ENCODE peak calls at places on chromosome 16, in five cellular contexts. V is OCI-LY7, O is aorta, K is tibial nerve, R is BE2C. J is an unnamed sample.

GRCh38 chr16:85851034-85851780 is 47.8 kb upstream of the IRF8 start:
- DNase-seq in O (no peak), V (no peak), K (no peak), R (no peak), J (no peak)

GRCh38 chr16:64437706-64438329 is 684.0 kb downstream of the CDH11 start:
- DNase-seq in V (no peak), O (no peak), K (no peak), R (peak; percentile 75), J (no peak)

GRCh38 chr16:80948886-80949502 is 57.7 kb downstream of the CMC2 start:
- DNase-seq in V (peak; percentile 58), R (peak; percentile 64), O (peak; percentile 84), K (peak; percentile 30), J (peak; percentile 63)

GRCh38 chr16:54346046-54346445 is 59.5 kb upstream of the IRX3 start:
- DNase-seq in R (no peak), O (no peak), V (no peak), K (no peak), J (peak; percentile 57)

GRCh38 chr16:72875291-72876036 is 172.5 kb downstream of the ZFHX3 start:
- DNase-seq in O (no peak), K (no peak), R (peak; percentile 81), V (no peak), J (no peak)

GRCh38 chr16:75621170-75621477 is 2.0 kb downstream of the ADAT1 start:
- DNase-seq in K (no peak), V (peak; percentile 64), O (no peak), R (no peak), J (peak; percentile 72)

GRCh38 chr16:11612110-11612981 is 25.6 kb upstream of the LITAF start:
- DNase-seq in K (no peak), V (no peak), R (no peak), O (no peak), J (no peak)

GRCh38 chr16:57640612-57641011 is 12.2 kb downstream of the ADGRG1 start:
- DNase-seq in R (no peak), K (no peak), O (no peak), V (no peak), J (no peak)

GRCh38 chr16:88634141-88634993 is 4.0 kb upstream of the IL17C start:
- DNase-seq in O (peak; percentile 86), K (no peak), V (peak; percentile 76), R (no peak), J (peak; percentile 80)

GRCh38 chr16:4936181-4936990 is 562 bp downstream of the PPL start:
- DNase-seq in V (no peak), K (no peak), O (no peak), R (peak; percentile 28), J (peak; percentile 44)

GRCh38 chr16:27852681-27853080 is 210.8 kb downstream of the GSG1L start:
- DNase-seq in V (no peak), O (peak; percentile 53), K (no peak), R (no peak), J (no peak)

GRCh38 chr16:66382171-66382965 is 15.9 kb downstream of the CDH5 start:
- DNase-seq in R (no peak), V (no peak), O (no peak), K (no peak), J (peak; percentile 40)

GRCh38 chr16:59192551-59193199 is 458.6 kb upstream of the GOT2 start:
- DNase-seq in O (no peak), R (peak; percentile 33), V (peak; percentile 10), K (peak; percentile 35), J (peak; percentile 1)

GRCh38 chr16:11032922-11033291 is 88.5 kb downstream of the CLEC16A start:
- DNase-seq in R (no peak), O (no peak), V (no peak), K (peak; percentile 73), J (peak; percentile 77)

GRCh38 chr16:84941916-84942315 is 69.4 kb downstream of the ZDHHC7 start:
- DNase-seq in R (no peak), K (no peak), O (no peak), V (no peak), J (peak; percentile 91)

GRCh38 chr16:2511128-2511785 is 2.5 kb upstream of the ATP6V0C start:
- DNase-seq in O (peak; percentile 94), V (no peak), R (no peak), K (peak; percentile 71), J (peak; percentile 70)

GRCh38 chr16:2511996-2512919 is 1.5 kb upstream of the ATP6V0C start:
- DNase-seq in R (no peak), K (no peak), V (no peak), O (no peak), J (no peak)

GRCh38 chr16:2514333-2515179 is 804 bp downstream of the ATP6V0C start:
- DNase-seq in V (peak; percentile 38), R (no peak), O (peak; percentile 78), K (no peak), J (peak; percentile 60)

GRCh38 chr16:2513405-2514332 is at the start of gene ATP6V0C:
- DNase-seq in R (peak; percentile 95), V (peak; percentile 95), K (peak; percentile 93), O (peak; percentile 97), J (peak; percentile 94)

DNA sequence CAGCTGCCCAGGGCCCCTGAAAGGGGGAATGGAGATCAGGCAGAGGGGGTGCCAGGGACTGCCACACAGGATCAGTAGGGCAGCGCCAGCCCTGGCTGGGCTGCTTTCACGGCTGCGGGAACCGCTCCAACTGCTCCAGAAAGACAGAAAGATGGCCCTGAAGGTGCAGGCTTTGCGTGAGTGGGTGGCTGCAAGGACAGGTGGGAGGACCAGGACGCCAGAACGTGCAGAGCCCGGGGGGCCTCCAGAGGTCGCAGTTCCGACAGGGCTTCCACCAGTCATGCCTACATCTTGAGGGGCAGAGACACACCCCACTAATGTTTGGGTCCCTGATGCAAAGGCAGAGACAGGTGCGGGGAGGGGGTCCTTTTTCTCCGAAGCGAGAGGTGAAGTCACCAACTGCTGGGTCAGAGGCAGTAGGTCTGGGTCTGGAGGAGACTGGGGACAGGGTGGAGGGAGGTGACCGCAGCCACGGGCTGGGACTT is 790 bp upstream of the ATP6V0C start:
- DNase-seq in K (no peak), R (no peak), O (no peak), V (peak; percentile 65), J (no peak)
- H3K4me3 ChIP-seq in K (peak overlapping the region; percentile 36), R (peak overlapping the region; percentile 81), O (no peak overlapping the region), V (peak overlapping the region; percentile 99), J (peak overlapping the region; percentile 76)

GRCh38 chr16:2792945-2793344 is 5.3 kb upstream of the PRSS41 start:
- DNase-seq in R (no peak), V (no peak), O (no peak), K (no peak), J (no peak)

GRCh38 chr16:2787406-2787805 is at the start of gene PRSS33:
- DNase-seq in V (no peak), O (peak; percentile 61), R (no peak), K (no peak), J (no peak)

GRCh38 chr16:2790631-2791030 is 3.3 kb upstream of the PRSS33 start:
- DNase-seq in O (peak; percentile 41), V (no peak), R (no peak), K (no peak), J (no peak)

GRCh38 chr16:2787961-2788360 is 601 bp upstream of the PRSS33 start:
- DNase-seq in O (peak; percentile 45), R (no peak), K (no peak), V (no peak), J (no peak)

DNA sequence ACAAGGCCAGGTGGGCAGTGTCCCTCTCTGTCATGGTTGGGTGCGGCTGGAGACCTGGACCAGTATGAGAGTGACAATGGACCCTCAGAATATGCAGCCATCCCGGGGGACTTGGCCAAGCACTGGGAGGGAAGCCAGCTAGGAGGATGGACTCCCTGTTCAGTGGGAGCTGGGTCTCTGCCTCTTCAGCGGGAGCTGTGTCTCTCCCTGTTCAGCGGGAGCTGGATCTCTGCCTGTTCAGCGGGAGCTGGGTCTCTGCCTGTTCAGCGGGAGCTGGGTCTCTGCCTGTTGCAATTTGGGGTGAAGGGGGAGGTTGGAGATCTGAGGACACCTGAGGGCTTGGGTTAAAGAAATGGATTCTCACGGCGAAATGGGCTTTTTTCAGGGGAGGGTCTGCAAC is 3.8 kb upstream of the PRSS33 start:
- DNase-seq in R (no peak), K (no peak), V (no peak), O (peak; percentile 28), J (no peak)
- H3K36me3 ChIP-seq in R (no peaks in the 10 kb centered on the region), K (no peaks in the 10 kb centered on the region), V (no peaks in the 10 kb centered on the region), O (no peaks in the 10 kb centered on the region), J (no peaks in the 10 kb centered on the region)

GRCh38 chr16:21626659-21627277 is 25.6 kb downstream of the IGSF6 start:
- DNase-seq in K (peak; percentile 28), O (no peak), V (peak; percentile 14), R (peak; percentile 85), J (peak; percentile 98)
- H3K4me3 ChIP-seq in K (no peak overlapping the region), O (no peak overlapping the region), V (no peak overlapping the region), R (peak overlapping the region; percentile 35), J (peak overlapping the region; percentile 62)

GRCh38 chr16:8762254-8762653 is 35.2 kb downstream of the TMEM186 start:
- DNase-seq in K (no peak), O (no peak), R (no peak), V (no peak), J (no peak)

GRCh38 chr16:8767176-8767575 is 30.3 kb downstream of the TMEM186 start:
- DNase-seq in R (no peak), V (no peak), O (peak; percentile 65), K (no peak), J (no peak)

GRCh38 chr16:8763083-8763482 is 34.4 kb downstream of the TMEM186 start:
- DNase-seq in O (no peak), V (no peak), R (no peak), K (no peak), J (no peak)

GRCh38 chr16:8763899-8764298 is 33.5 kb downstream of the TMEM186 start:
- DNase-seq in V (no peak), R (no peak), O (peak; percentile 61), K (no peak), J (no peak)

GRCh38 chr16:8764486-8765250 is 32.8 kb downstream of the TMEM186 start:
- DNase-seq in V (no peak), O (peak; percentile 49), R (no peak), K (no peak), J (no peak)
- H3K36me3 ChIP-seq in V (no peaks in the 10 kb centered on the region), O (peaks cover 4% of the 10 kb centered on the region), R (no peaks in the 10 kb centered on the region), K (peaks cover 4% of the 10 kb centered on the region), J (no peaks in the 10 kb centered on the region)

DNA sequence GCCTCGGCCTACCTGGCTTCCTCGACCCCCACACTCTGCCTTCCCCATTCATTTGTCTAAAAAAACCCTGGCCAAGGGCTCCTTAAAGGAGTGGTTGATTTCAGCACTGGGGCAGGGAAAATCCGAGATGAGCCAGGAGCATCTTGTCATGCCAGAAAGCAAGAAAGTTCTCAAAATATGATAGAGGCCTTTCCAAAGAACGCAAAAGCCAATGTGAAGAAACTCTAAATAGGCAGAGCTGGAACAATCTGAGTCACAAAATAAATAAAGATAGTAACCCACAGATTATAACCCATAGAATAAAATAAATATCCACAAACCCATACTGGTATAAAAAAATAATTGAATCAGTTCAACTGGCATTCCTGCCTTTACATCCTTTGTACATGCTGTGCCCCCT is 192.3 kb upstream of the SALL1 start:
- DNase-seq in R (no peak), V (no peak), O (no peak), K (no peak), J (no peak)
- H3K4me3 ChIP-seq in R (no peak overlapping the region), V (no peak overlapping the region), O (no peak overlapping the region), K (no peak overlapping the region), J (no peak overlapping the region)